ENCODE peak calls at places on chromosomes 12 and 14, in nine cellular contexts. Z is ovary, F is NT2/D1, K is hippocampal formation, W is HS-27A, H is GDM1, G is sigmoid colon, X is NCI-H2171, C is KBM-7. I is an unnamed sample.

GRCh38 chr14:70098257-70098809 is 90.4 kb downstream of the SLC8A3 start:
- DNase-seq in Z (no peak), F (no peak), K (peak), W (no peak), H (no peak), G (no peak), X (no peak), C (peak), I (no peak)

GRCh38 chr14:76710093-76711010 is 50.9 kb upstream of the VASH1 start:
- DNase-seq in Z (no peak), F (no peak), K (peak), W (peak), H (no peak), G (no peak), X (peak), C (peak), I (no peak)

GRCh38 chr14:103542545-103543088 is 13.6 kb downstream of the TRMT61A start:
- DNase-seq in Z (peak), F (peak), K (peak), W (no peak), H (no peak), G (peak), X (peak), C (no peak), I (no peak)

GRCh38 chr12:15752780-15753179 is 36.4 kb downstream of the EPS8 start:
- DNase-seq in Z (no peak), F (no peak), K (no peak), W (no peak), H (no peak), G (no peak), X (no peak), C (no peak), I (no peak)

GRCh38 chr14:92704821-92705220 is 43.6 kb downstream of the LGMN start:
- DNase-seq in Z (no peak), F (no peak), K (no peak), W (no peak), H (no peak), G (no peak), X (no peak), C (no peak), I (peak)

GRCh38 chr12:123267991-123268843 is 3.4 kb downstream of the CDK2AP1 start:
- DNase-seq in Z (peak), F (no peak), K (peak), W (no peak), H (peak), G (no peak), X (no peak), C (peak), I (peak)

GRCh38 chr14:51069065-51069464 is 25.8 kb downstream of the TRIM9 start:
- DNase-seq in Z (no peak), F (no peak), K (no peak), W (no peak), H (no peak), G (no peak), X (no peak), C (no peak), I (no peak)

GRCh38 chr14:105283899-105284298 is 16.9 kb downstream of the BRF1 start:
- DNase-seq in Z (no peak), F (no peak), K (no peak), W (no peak), H (peak), G (no peak), X (no peak), C (no peak), I (no peak)

GRCh38 chr12:120241561-120242274 is 23.8 kb downstream of the PXN start:
- DNase-seq in Z (peak), F (no peak), K (no peak), W (no peak), H (no peak), G (no peak), X (no peak), C (no peak), I (no peak)

GRCh38 chr14:94689218-94689984 is 77.2 kb downstream of the SERPINA3 start:
- DNase-seq in Z (peak), F (peak), K (no peak), W (no peak), H (peak), G (peak), X (peak), C (peak), I (peak)

GRCh38 chr12:99087278-99087677 is 442.2 kb downstream of the APAF1 start:
- DNase-seq in Z (no peak), F (peak), K (no peak), W (no peak), H (no peak), G (no peak), X (peak), C (no peak), I (no peak)

GRCh38 chr12:56158029-56158925 is at the start of gene MYL6:
- DNase-seq in Z (peak), F (peak), K (peak), W (peak), H (peak), G (peak), X (peak), C (peak), I (peak)

GRCh38 chr14:39665084-39665483 is 232.9 kb upstream of the FBXO33 start:
- DNase-seq in Z (no peak), F (no peak), K (peak), W (no peak), H (no peak), G (no peak), X (no peak), C (peak), I (no peak)

GRCh38 chr14:38469156-38469555 is 213.3 kb upstream of the CLEC14A start:
- DNase-seq in Z (no peak), F (no peak), K (no peak), W (no peak), H (no peak), G (no peak), X (no peak), C (no peak), I (no peak)

GRCh38 chr14:99733221-99733550 is 49.1 kb downstream of the CYP46A1 start:
- DNase-seq in Z (no peak), F (no peak), K (no peak), W (no peak), H (no peak), G (no peak), X (no peak), C (no peak), I (no peak)

GRCh38 chr12:43325786-43326185 is 226.2 kb downstream of the ADAMTS20 start:
- DNase-seq in Z (no peak), F (no peak), K (no peak), W (no peak), H (no peak), G (no peak), X (no peak), C (peak), I (no peak)

I was measured in chondrocyte.